ENCODE peak calls at places on chromosome 20, in eight cellular contexts. I is amniotic stem cell; O is ascending aorta; N is T-helper 1 cell; R is activated CD4-positive, CD25-positive, alpha-beta regulatory T cell treated with anti-CD3 and anti-CD28 coated beads, Interleukin-2, amount 50 U/mL, for 16 hours; K is right atrium auricular region; L is T-helper 17 cell; D is H7. V is an unnamed sample.

GRCh38 chr20:35104685-35105295 is 12.2 kb upstream of the TRPC4AP start:
- DNase-seq in I (no peak), O (no peak), N (no peak), R (no peak), K (no peak), L (no peak), D (no peak), V (no peak)

GRCh38 chr20:63273180-63273579 is 567 bp downstream of the ARFGAP1 start:
- DNase-seq in I (no peak), O (no peak), N (no peak), R (no peak), K (no peak), L (no peak), D (no peak), V (no peak)

GRCh38 chr20:33753763-33754162 is 22.0 kb downstream of the ZNF341 start:
- DNase-seq in I (no peak), O (no peak), N (no peak), R (no peak), K (no peak), L (no peak), D (no peak), V (no peak)

GRCh38 chr20:63121749-63122405 is 94.1 kb downstream of the YTHDF1 start:
- DNase-seq in I (no peak), O (no peak), N (no peak), R (no peak), K (no peak), L (no peak), D (peak; percentile 63), V (no peak)

GRCh38 chr20:42093542-42094440 is 475.6 kb upstream of the CHD6 start:
- DNase-seq in I (no peak), O (no peak), N (no peak), R (no peak), K (no peak), L (no peak), D (no peak), V (no peak)

GRCh38 chr20:37516697-37517370 is 4.2 kb upstream of the NNAT start:
- DNase-seq in I (no peak), O (no peak), N (no peak), R (no peak), K (no peak), L (no peak), D (no peak), V (peak; percentile 65)

GRCh38 chr20:49866051-49866450 is 49.3 kb downstream of the SPATA2 start:
- DNase-seq in I (peak; percentile 90), O (no peak), N (no peak), R (no peak), K (no peak), L (no peak), D (no peak), V (peak; percentile 31)

GRCh38 chr20:38211200-38212097 is 46.4 kb upstream of the TGM2 start:
- DNase-seq in I (no peak), O (no peak), N (no peak), R (no peak), K (no peak), L (no peak), D (no peak), V (no peak)

V was measured in skeletal muscle cell.